ENCODE peak calls at places on chromosome 20, in four cellular contexts. One of them, this sample, is unnamed.

GRCh38 chr20:20407891-20408805 is 40.2 kb downstream of the INSM1 start:
- DNase-seq in HCT116: peak
- DNase-seq in SK-N-SH: peak
- DNase-seq in H1: no peak
- DNase-seq in this sample: no peak

GRCh38 chr20:44532981-44533331 is 11.1 kb upstream of the SERINC3 start:
- DNase-seq in H1: no peak
- DNase-seq in SK-N-SH: no peak
- DNase-seq in HCT116: no peak
- DNase-seq in this sample: no peak

GRCh38 chr20:4047614-4048013 is 32.3 kb upstream of the RNF24 start:
- DNase-seq in SK-N-SH: no peak
- DNase-seq in H1: no peak
- DNase-seq in HCT116: no peak
- DNase-seq in this sample: no peak

GRCh38 chr20:20360464-20360863 is 7.4 kb upstream of the INSM1 start:
- DNase-seq in H1: no peak
- DNase-seq in HCT116: peak
- DNase-seq in SK-N-SH: peak
- DNase-seq in this sample: no peak

GRCh38 chr20:35317416-35317815 is 25.2 kb upstream of the FAM83C start:
- DNase-seq in HCT116: no peak
- DNase-seq in SK-N-SH: no peak
- DNase-seq in H1: no peak
- DNase-seq in this sample: no peak

GRCh38 chr20:29744071-29744470 is 1513.4 kb upstream of the DEFB115 start:
- DNase-seq in HCT116: no peak
- DNase-seq in H1: no peak
- DNase-seq in SK-N-SH: no peak
- DNase-seq in this sample: no peak

GRCh38 chr20:48621256-48622078 is 206.3 kb downstream of the PREX1 start:
- DNase-seq in SK-N-SH: no peak
- DNase-seq in HCT116: no peak
- DNase-seq in H1: no peak
- DNase-seq in this sample: no peak

GRCh38 chr20:2771631-2772080 is 28.8 kb downstream of the CPXM1 start:
- DNase-seq in SK-N-SH: no peak
- DNase-seq in HCT116: no peak
- DNase-seq in H1: no peak
- DNase-seq in this sample: no peak

GRCh38 chr20:53003420-53003819 is 31.3 kb downstream of the TSHZ2 start:
- DNase-seq in H1: no peak
- DNase-seq in SK-N-SH: no peak
- DNase-seq in HCT116: no peak
- DNase-seq in this sample: no peak

GRCh38 chr20:1041845-1042390 is 39.8 kb upstream of the RSPO4 start:
- DNase-seq in H1: no peak
- DNase-seq in SK-N-SH: no peak
- DNase-seq in HCT116: no peak
- DNase-seq in this sample: no peak

GRCh38 chr20:37581246-37581645 is 53.6 kb upstream of the BLCAP start:
- DNase-seq in H1: no peak
- DNase-seq in SK-N-SH: no peak
- DNase-seq in HCT116: no peak
- DNase-seq in this sample: no peak

GRCh38 chr20:54479138-54479906 is 3.9 kb downstream of the DOK5 start:
- DNase-seq in HCT116: peak
- DNase-seq in H1: no peak
- DNase-seq in SK-N-SH: peak
- DNase-seq in this sample: no peak

GRCh38 chr20:36084897-36085617 is 69.5 kb upstream of the EPB41L1 start:
- DNase-seq in SK-N-SH: no peak
- DNase-seq in H1: no peak
- DNase-seq in HCT116: no peak
- DNase-seq in this sample: no peak

GRCh38 chr20:57698867-57699275 is 10.9 kb downstream of the PMEPA1 start:
- DNase-seq in SK-N-SH: no peak
- DNase-seq in H1: no peak
- DNase-seq in HCT116: no peak
- DNase-seq in this sample: no peak

GRCh38 chr20:54026300-54027064 is 43.9 kb downstream of the BCAS1 start:
- DNase-seq in HCT116: no peak
- DNase-seq in SK-N-SH: no peak
- DNase-seq in H1: no peak
- DNase-seq in this sample: no peak

GRCh38 chr20:48051810-48052491 is 266.7 kb upstream of the SULF2 start:
- DNase-seq in SK-N-SH: peak
- DNase-seq in H1: no peak
- DNase-seq in HCT116: no peak
- DNase-seq in this sample: no peak

GRCh38 chr20:29472606-29473005 is 1784.9 kb upstream of the DEFB115 start:
- DNase-seq in H1: no peak
- DNase-seq in SK-N-SH: no peak
- DNase-seq in HCT116: no peak
- DNase-seq in this sample: no peak

GRCh38 chr20:18032977-18033892 is 24.5 kb downstream of the OVOL2 start:
- DNase-seq in H1: no peak
- DNase-seq in HCT116: no peak
- DNase-seq in SK-N-SH: no peak
- DNase-seq in this sample: peak

GRCh38 chr20:43393072-43393471 is 64.6 kb upstream of the SRSF6 start:
- DNase-seq in SK-N-SH: no peak
- DNase-seq in H1: no peak
- DNase-seq in HCT116: no peak
- DNase-seq in this sample: no peak

GRCh38 chr20:20677186-20677585 is 35.3 kb downstream of the RALGAPA2 start:
- DNase-seq in HCT116: no peak
- DNase-seq in SK-N-SH: no peak
- DNase-seq in H1: no peak
- DNase-seq in this sample: no peak

GRCh38 chr20:32062776-32063170 is 10.7 kb downstream of the HCK start:
- DNase-seq in H1: no peak
- DNase-seq in HCT116: no peak
- DNase-seq in SK-N-SH: no peak
- DNase-seq in this sample: no peak

GRCh38 chr20:39674842-39675241 is 712.7 kb downstream of the DHX35 start:
- DNase-seq in HCT116: no peak
- DNase-seq in H1: no peak
- DNase-seq in SK-N-SH: no peak
- DNase-seq in this sample: no peak

GRCh38 chr20:38173237-38174156 is 8.4 kb upstream of the TGM2 start:
- DNase-seq in HCT116: no peak
- DNase-seq in SK-N-SH: no peak
- DNase-seq in H1: no peak
- DNase-seq in this sample: no peak

GRCh38 chr20:4573564-4574355 is 147.9 kb upstream of the PRND start:
- DNase-seq in HCT116: no peak
- DNase-seq in H1: no peak
- DNase-seq in SK-N-SH: no peak
- DNase-seq in this sample: no peak

GRCh38 chr20:57570145-57570850 is 9.4 kb downstream of the PCK1 start:
- DNase-seq in SK-N-SH: no peak
- DNase-seq in HCT116: no peak
- DNase-seq in H1: no peak
- DNase-seq in this sample: no peak

GRCh38 chr20:33490934-33491656 is 1.2 kb downstream of the CBFA2T2 start:
- DNase-seq in H1: no peak
- DNase-seq in SK-N-SH: no peak
- DNase-seq in HCT116: no peak
- DNase-seq in this sample: no peak

GRCh38 chr20:20706285-20706684 is 6.2 kb downstream of the RALGAPA2 start:
- DNase-seq in HCT116: no peak
- DNase-seq in H1: no peak
- DNase-seq in SK-N-SH: no peak
- DNase-seq in this sample: no peak

GRCh38 chr20:12113468-12114371 is 196.0 kb downstream of the BTBD3 start:
- DNase-seq in SK-N-SH: no peak
- DNase-seq in H1: no peak
- DNase-seq in HCT116: no peak
- DNase-seq in this sample: no peak

GRCh38 chr20:46056027-46056833 is 27.2 kb downstream of the SLC12A5 start:
- DNase-seq in H1: no peak
- DNase-seq in HCT116: no peak
- DNase-seq in SK-N-SH: no peak
- DNase-seq in this sample: no peak

GRCh38 chr20:44073675-44074071 is 113.3 kb downstream of the JPH2 start:
- DNase-seq in HCT116: no peak
- DNase-seq in SK-N-SH: no peak
- DNase-seq in H1: peak
- DNase-seq in this sample: no peak

GRCh38 chr20:45111799-45112471 is 3.0 kb downstream of the WFDC5 start:
- DNase-seq in SK-N-SH: peak
- DNase-seq in HCT116: no peak
- DNase-seq in H1: peak
- DNase-seq in this sample: no peak

GRCh38 chr20:31685853-31686641 is 36.6 kb downstream of the BCL2L1 start:
- DNase-seq in SK-N-SH: no peak
- DNase-seq in H1: no peak
- DNase-seq in HCT116: no peak
- DNase-seq in this sample: no peak

GRCh38 chr20:45817652-45818194 is 5.3 kb downstream of the UBE2C start:
- DNase-seq in HCT116: no peak
- DNase-seq in H1: no peak
- DNase-seq in SK-N-SH: no peak
- DNase-seq in this sample: no peak

GRCh38 chr20:46365483-46366215 is 40.8 kb downstream of the ELMO2 start:
- DNase-seq in SK-N-SH: no peak
- DNase-seq in HCT116: no peak
- DNase-seq in H1: no peak
- DNase-seq in this sample: no peak

GRCh38 chr20:33674294-33675126 is at the start of gene NECAB3:
- DNase-seq in SK-N-SH: peak
- DNase-seq in HCT116: no peak
- DNase-seq in H1: peak
- DNase-seq in this sample: no peak

GRCh38 chr20:13423472-13424173 is 202.5 kb downstream of the ISM1 start:
- DNase-seq in H1: no peak
- DNase-seq in HCT116: no peak
- DNase-seq in SK-N-SH: no peak
- DNase-seq in this sample: no peak

GRCh38 chr20:35013421-35014411 is 58.0 kb downstream of the MYH7B start:
- DNase-seq in SK-N-SH: peak
- DNase-seq in HCT116: no peak
- DNase-seq in H1: no peak
- DNase-seq in this sample: no peak

GRCh38 chr20:29497261-29497671 is 1760.2 kb upstream of the DEFB115 start:
- DNase-seq in HCT116: no peak
- DNase-seq in SK-N-SH: peak
- DNase-seq in H1: no peak
- DNase-seq in this sample: peak

GRCh38 chr20:1212607-1213396 is 9.5 kb downstream of the C20orf202 start:
- DNase-seq in H1: peak
- DNase-seq in HCT116: peak
- DNase-seq in SK-N-SH: peak
- DNase-seq in this sample: peak

GRCh38 chr20:50172347-50173013 is 18.1 kb upstream of the CEBPB start:
- DNase-seq in H1: peak
- DNase-seq in HCT116: no peak
- DNase-seq in SK-N-SH: no peak
- DNase-seq in this sample: peak
- TF ChIP-seq YY1 in H1: no peak
- TF ChIP-seq YY1 in HCT116: no peak
- TF ChIP-seq YY1 in SK-N-SH: no peak
- TF ChIP-seq YY1 in this sample: no peak

DNA sequence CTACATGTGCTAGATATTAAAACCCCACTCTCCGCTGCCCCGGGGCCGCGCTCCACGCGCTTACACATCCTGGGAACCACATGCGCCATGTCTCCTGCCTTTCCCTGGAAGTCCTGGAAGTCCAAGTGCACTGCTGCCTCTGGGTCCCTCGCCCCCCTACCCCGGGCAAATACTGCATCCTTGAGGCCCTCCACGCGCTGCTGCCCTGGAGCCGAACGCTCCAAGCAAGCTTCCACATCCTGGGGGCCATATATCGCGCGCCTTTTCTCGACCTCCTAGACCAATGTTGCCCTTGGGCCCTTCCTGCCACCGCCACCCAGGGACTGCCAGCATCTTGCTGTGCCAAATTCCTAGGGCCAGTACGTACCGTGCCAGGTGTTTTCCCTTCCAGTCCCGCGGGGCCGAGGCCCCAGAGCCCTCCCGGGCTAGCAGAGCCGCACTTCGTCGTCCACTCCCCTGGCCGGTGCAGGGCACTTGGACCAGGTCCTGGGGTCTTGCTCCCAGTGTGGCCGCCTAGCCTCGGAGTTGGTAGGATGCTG is 779 bp upstream of the KCNG1 start:
- DNase-seq in H1: peak
- DNase-seq in HCT116: no peak
- DNase-seq in SK-N-SH: no peak
- DNase-seq in this sample: no peak
- TF ChIP-seq YY1 in H1: no peak
- TF ChIP-seq YY1 in HCT116: no peak
- TF ChIP-seq YY1 in SK-N-SH: no peak
- TF ChIP-seq YY1 in this sample: no peak

GRCh38 chr20:41357424-41358163 is 9.0 kb downstream of the EMILIN3 start:
- DNase-seq in H1: no peak
- DNase-seq in SK-N-SH: no peak
- DNase-seq in HCT116: no peak
- DNase-seq in this sample: no peak
- TF ChIP-seq YY1 in H1: no peak
- TF ChIP-seq YY1 in SK-N-SH: no peak
- TF ChIP-seq YY1 in HCT116: no peak
- TF ChIP-seq YY1 in this sample: no peak

GRCh38 chr20:62822239-62822787 is 5.5 kb downstream of the COL9A3 start:
- DNase-seq in HCT116: no peak
- DNase-seq in SK-N-SH: peak
- DNase-seq in H1: peak
- DNase-seq in this sample: no peak
- TF ChIP-seq YY1 in HCT116: no peak
- TF ChIP-seq YY1 in SK-N-SH: no peak
- TF ChIP-seq YY1 in H1: no peak
- TF ChIP-seq YY1 in this sample: no peak

GRCh38 chr20:63696628-63697356 is at the start of gene TNFRSF6B:
- DNase-seq in SK-N-SH: peak
- DNase-seq in HCT116: no peak
- DNase-seq in H1: peak
- DNase-seq in this sample: no peak
- TF ChIP-seq YY1 in SK-N-SH: no peak
- TF ChIP-seq YY1 in HCT116: peak
- TF ChIP-seq YY1 in H1: no peak
- TF ChIP-seq YY1 in this sample: no peak

GRCh38 chr20:61589055-61589385 is 337.0 kb downstream of the CDH4 start:
- DNase-seq in HCT116: no peak
- DNase-seq in H1: no peak
- DNase-seq in SK-N-SH: no peak
- DNase-seq in this sample: no peak
- TF ChIP-seq YY1 in HCT116: no peak
- TF ChIP-seq YY1 in H1: no peak
- TF ChIP-seq YY1 in SK-N-SH: no peak
- TF ChIP-seq YY1 in this sample: no peak

GRCh38 chr20:41222299-41222698 is 85.0 kb downstream of the PLCG1 start:
- DNase-seq in H1: no peak
- DNase-seq in SK-N-SH: no peak
- DNase-seq in HCT116: no peak
- DNase-seq in this sample: no peak
- TF ChIP-seq YY1 in H1: no peak
- TF ChIP-seq YY1 in SK-N-SH: no peak
- TF ChIP-seq YY1 in HCT116: no peak
- TF ChIP-seq YY1 in this sample: no peak

GRCh38 chr20:59360934-59361333 is 60.5 kb downstream of the EDN3 start:
- DNase-seq in H1: no peak
- DNase-seq in SK-N-SH: no peak
- DNase-seq in HCT116: no peak
- DNase-seq in this sample: no peak
- TF ChIP-seq YY1 in H1: no peak
- TF ChIP-seq YY1 in SK-N-SH: no peak
- TF ChIP-seq YY1 in HCT116: no peak
- TF ChIP-seq YY1 in this sample: no peak